ENCODE peak calls at places on chromosome X, in seven cellular contexts. One of them, this sample, is unnamed.
A peak's percentile ranks its signal among the peaks of the same experiment; 100 is the strongest.

GRCh38 chrX:7164174-7164573 is 16.2 kb upstream of the PUDP start:
- DNase-seq in neural progenitor cell: no peak
- DNase-seq in endodermal cell: no peak
- DNase-seq in cardiac muscle cell: no peak
- DNase-seq in cardiac fibroblast: no peak
- DNase-seq in fibroblast of mammary gland: no peak
- DNase-seq in brain microvascular endothelial cell: no peak
- DNase-seq in this sample: no peak

GRCh38 chrX:120791013-120791643 is 84.5 kb downstream of the CT47B1 start:
- DNase-seq in endodermal cell: no peak
- DNase-seq in fibroblast of mammary gland: peak; percentile 87
- DNase-seq in cardiac muscle cell: peak; percentile 77
- DNase-seq in cardiac fibroblast: peak; percentile 80
- DNase-seq in brain microvascular endothelial cell: peak; percentile 60
- DNase-seq in neural progenitor cell: no peak
- DNase-seq in this sample: peak; percentile 13

GRCh38 chrX:45824471-45824870 is 623.8 kb upstream of the DIPK2B start:
- DNase-seq in cardiac fibroblast: peak; percentile 91
- DNase-seq in endodermal cell: peak; percentile 75
- DNase-seq in brain microvascular endothelial cell: peak; percentile 91
- DNase-seq in fibroblast of mammary gland: peak; percentile 95
- DNase-seq in cardiac muscle cell: peak; percentile 92
- DNase-seq in neural progenitor cell: peak; percentile 30
- DNase-seq in this sample: peak; percentile 53

GRCh38 chrX:139246295-139246694 is 284.2 kb upstream of the F9 start:
- DNase-seq in endodermal cell: no peak
- DNase-seq in neural progenitor cell: no peak
- DNase-seq in fibroblast of mammary gland: no peak
- DNase-seq in brain microvascular endothelial cell: no peak
- DNase-seq in cardiac fibroblast: no peak
- DNase-seq in cardiac muscle cell: no peak
- DNase-seq in this sample: no peak

GRCh38 chrX:80489166-80489565 is 68.9 kb downstream of the TENT5D start:
- DNase-seq in brain microvascular endothelial cell: no peak
- DNase-seq in cardiac fibroblast: no peak
- DNase-seq in fibroblast of mammary gland: no peak
- DNase-seq in cardiac muscle cell: no peak
- DNase-seq in endodermal cell: no peak
- DNase-seq in neural progenitor cell: no peak
- DNase-seq in this sample: no peak

GRCh38 chrX:41589634-41590270 is 99.0 kb upstream of the GPR34 start:
- DNase-seq in cardiac fibroblast: peak; percentile 58
- DNase-seq in fibroblast of mammary gland: peak; percentile 12
- DNase-seq in neural progenitor cell: no peak
- DNase-seq in cardiac muscle cell: peak; percentile 57
- DNase-seq in endodermal cell: no peak
- DNase-seq in brain microvascular endothelial cell: peak; percentile 7
- DNase-seq in this sample: no peak

GRCh38 chrX:1261285-1261684 is 7.3 kb upstream of the CSF2RA start:
- DNase-seq in cardiac fibroblast: no peak
- DNase-seq in cardiac muscle cell: no peak
- DNase-seq in neural progenitor cell: peak; percentile 86
- DNase-seq in brain microvascular endothelial cell: no peak
- DNase-seq in fibroblast of mammary gland: no peak
- DNase-seq in endodermal cell: peak; percentile 63
- DNase-seq in this sample: no peak

GRCh38 chrX:69603566-69604194 is 12.2 kb upstream of the EDA start:
- DNase-seq in fibroblast of mammary gland: peak; percentile 33
- DNase-seq in brain microvascular endothelial cell: no peak
- DNase-seq in neural progenitor cell: peak; percentile 51
- DNase-seq in endodermal cell: peak; percentile 47
- DNase-seq in cardiac muscle cell: peak; percentile 70
- DNase-seq in cardiac fibroblast: peak; percentile 58
- DNase-seq in this sample: no peak

GRCh38 chrX:150162141-150162540 is 201.0 kb upstream of the MAMLD1 start:
- DNase-seq in brain microvascular endothelial cell: no peak
- DNase-seq in endodermal cell: peak; percentile 18
- DNase-seq in neural progenitor cell: no peak
- DNase-seq in fibroblast of mammary gland: peak; percentile 31
- DNase-seq in cardiac fibroblast: no peak
- DNase-seq in cardiac muscle cell: no peak
- DNase-seq in this sample: no peak

GRCh38 chrX:9952313-9952712 is 14.8 kb upstream of the CLDN34 start:
- DNase-seq in cardiac fibroblast: no peak
- DNase-seq in neural progenitor cell: no peak
- DNase-seq in fibroblast of mammary gland: no peak
- DNase-seq in brain microvascular endothelial cell: no peak
- DNase-seq in cardiac muscle cell: no peak
- DNase-seq in endodermal cell: no peak
- DNase-seq in this sample: no peak

GRCh38 chrX:129979207-129979920 is 3.1 kb upstream of the BCORL1 start:
- DNase-seq in brain microvascular endothelial cell: no peak
- DNase-seq in neural progenitor cell: peak; percentile 51
- DNase-seq in cardiac muscle cell: no peak
- DNase-seq in fibroblast of mammary gland: no peak
- DNase-seq in cardiac fibroblast: no peak
- DNase-seq in endodermal cell: peak; percentile 60
- DNase-seq in this sample: no peak

GRCh38 chrX:130688360-130688759 is 214.6 kb downstream of the ENOX2 start:
- DNase-seq in brain microvascular endothelial cell: no peak
- DNase-seq in cardiac muscle cell: no peak
- DNase-seq in cardiac fibroblast: no peak
- DNase-seq in fibroblast of mammary gland: no peak
- DNase-seq in endodermal cell: no peak
- DNase-seq in neural progenitor cell: no peak
- DNase-seq in this sample: no peak

DNA sequence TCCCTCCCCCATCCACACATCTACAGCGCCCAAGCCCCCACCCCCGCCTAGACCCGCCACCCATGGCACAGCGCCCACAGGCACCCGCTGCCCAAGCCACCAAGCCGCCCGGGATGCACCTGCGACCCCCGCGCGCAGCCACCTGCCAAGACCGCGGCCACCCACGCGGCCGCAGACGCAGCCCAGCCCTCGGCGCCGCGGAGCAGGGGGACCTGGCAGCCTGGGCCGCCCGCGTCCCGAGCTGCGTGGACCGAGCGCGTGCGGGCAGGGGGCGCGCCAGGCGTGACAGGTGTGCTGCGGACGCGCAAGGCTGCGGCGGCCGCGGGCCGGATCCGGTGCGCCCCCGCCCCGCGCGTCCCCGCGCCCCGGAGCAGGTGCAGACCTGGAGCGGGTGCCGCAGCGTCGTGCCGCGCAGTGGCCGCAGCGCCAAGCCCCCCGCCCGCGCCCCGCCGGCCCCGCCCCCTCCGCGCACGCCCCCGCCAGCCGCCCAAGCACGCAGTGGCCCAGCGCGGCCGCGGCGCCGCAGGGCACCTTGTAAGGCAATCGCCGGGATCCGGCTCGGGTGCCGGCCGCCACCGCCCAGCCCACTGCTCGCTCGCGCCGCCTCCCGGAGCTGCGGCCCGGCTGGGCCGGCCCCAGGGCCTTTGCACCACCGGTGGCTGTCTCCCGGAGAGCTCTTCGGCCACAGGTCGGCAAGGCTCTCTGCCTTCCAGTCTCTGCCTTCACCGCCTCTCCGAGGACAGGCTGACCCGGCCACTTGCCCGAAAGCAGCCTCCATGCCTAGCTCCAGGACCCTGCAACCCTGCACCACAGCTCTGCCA is at the start of gene PNCK:
- DNase-seq in brain microvascular endothelial cell: no peak
- DNase-seq in cardiac fibroblast: no peak
- DNase-seq in endodermal cell: peak; percentile 59
- DNase-seq in neural progenitor cell: peak; percentile 67
- DNase-seq in fibroblast of mammary gland: no peak
- DNase-seq in cardiac muscle cell: no peak
- DNase-seq in this sample: no peak
- H3K4me3 ChIP-seq in brain microvascular endothelial cell: no peak within 1 kb of the TSS
- H3K4me3 ChIP-seq in cardiac fibroblast: no peak within 1 kb of the TSS
- H3K4me3 ChIP-seq in endodermal cell: no peak within 1 kb of the TSS
- H3K4me3 ChIP-seq in neural progenitor cell: peak within 1 kb of the TSS; percentile 33
- H3K4me3 ChIP-seq in fibroblast of mammary gland: no peak within 1 kb of the TSS
- H3K4me3 ChIP-seq in cardiac muscle cell: no peak within 1 kb of the TSS
- H3K4me3 ChIP-seq in this sample: no peak within 1 kb of the TSS

GRCh38 chrX:140507223-140507981 is 2.5 kb upstream of the SOX3 start:
- DNase-seq in brain microvascular endothelial cell: no peak
- DNase-seq in cardiac fibroblast: no peak
- DNase-seq in endodermal cell: peak; percentile 46
- DNase-seq in neural progenitor cell: peak; percentile 44
- DNase-seq in cardiac muscle cell: no peak
- DNase-seq in fibroblast of mammary gland: no peak
- DNase-seq in this sample: no peak
- H3K4me3 ChIP-seq in brain microvascular endothelial cell: no peak overlapping the region
- H3K4me3 ChIP-seq in cardiac fibroblast: no peak overlapping the region
- H3K4me3 ChIP-seq in endodermal cell: peak overlapping the region; percentile 58
- H3K4me3 ChIP-seq in neural progenitor cell: peak overlapping the region; percentile 78
- H3K4me3 ChIP-seq in cardiac muscle cell: no peak overlapping the region
- H3K4me3 ChIP-seq in fibroblast of mammary gland: no peak overlapping the region
- H3K4me3 ChIP-seq in this sample: no peak overlapping the region

DNA sequence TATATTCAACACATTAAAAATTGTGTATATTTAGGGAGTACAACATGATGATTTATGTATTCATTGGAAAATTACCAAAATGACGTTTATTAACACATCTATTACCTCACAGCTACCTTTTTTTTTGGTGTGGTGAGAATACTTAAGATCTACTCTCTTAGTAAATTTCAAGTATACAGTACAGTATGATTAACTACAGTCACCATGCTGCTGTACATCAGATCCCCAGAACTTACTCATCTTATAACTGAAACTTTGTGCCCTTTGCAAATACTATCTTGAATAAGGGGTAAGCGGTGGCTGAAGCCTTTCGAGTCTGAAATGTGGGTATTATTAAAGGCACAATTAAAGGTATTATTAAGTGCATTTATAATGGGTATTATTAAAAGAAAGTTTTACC is 976 bp downstream of the PHKA1 start:
- DNase-seq in cardiac fibroblast: no peak
- DNase-seq in cardiac muscle cell: peak; percentile 1
- DNase-seq in fibroblast of mammary gland: peak; percentile 17
- DNase-seq in neural progenitor cell: no peak
- DNase-seq in endodermal cell: no peak
- DNase-seq in brain microvascular endothelial cell: no peak
- DNase-seq in this sample: no peak
- H3K4me3 ChIP-seq in cardiac fibroblast: peak overlapping the region; percentile 34
- H3K4me3 ChIP-seq in cardiac muscle cell: peak overlapping the region; percentile 33
- H3K4me3 ChIP-seq in fibroblast of mammary gland: peak overlapping the region; percentile 51
- H3K4me3 ChIP-seq in neural progenitor cell: peak overlapping the region; percentile 48
- H3K4me3 ChIP-seq in endodermal cell: peak overlapping the region; percentile 78
- H3K4me3 ChIP-seq in brain microvascular endothelial cell: peak overlapping the region; percentile 58
- H3K4me3 ChIP-seq in this sample: peak overlapping the region; percentile 76

DNA sequence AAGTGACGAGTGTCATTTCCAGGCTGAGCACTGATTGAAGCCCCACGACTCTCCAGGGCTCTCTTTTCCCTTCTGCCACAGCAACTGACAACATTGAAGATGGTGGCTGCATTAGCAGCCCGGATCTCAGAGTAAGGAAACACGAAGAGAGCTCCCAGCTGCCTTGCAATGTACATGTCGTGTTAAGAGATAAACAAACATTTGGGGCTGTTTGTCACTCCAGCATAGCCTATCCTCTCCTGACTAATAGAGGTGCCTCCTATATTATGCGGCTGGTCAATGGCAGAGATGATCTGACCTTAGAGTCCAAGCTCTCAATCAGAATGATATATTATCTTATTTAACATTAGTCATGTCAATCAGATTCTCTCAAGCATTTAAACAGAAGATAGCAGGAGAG is 38.6 kb downstream of the ATXN3L start:
- DNase-seq in endodermal cell: no peak
- DNase-seq in fibroblast of mammary gland: no peak
- DNase-seq in neural progenitor cell: no peak
- DNase-seq in cardiac muscle cell: no peak
- DNase-seq in cardiac fibroblast: no peak
- DNase-seq in brain microvascular endothelial cell: no peak
- DNase-seq in this sample: no peak
- H3K4me3 ChIP-seq in endodermal cell: no peak overlapping the region
- H3K4me3 ChIP-seq in fibroblast of mammary gland: no peak overlapping the region
- H3K4me3 ChIP-seq in neural progenitor cell: no peak overlapping the region
- H3K4me3 ChIP-seq in cardiac muscle cell: no peak overlapping the region
- H3K4me3 ChIP-seq in cardiac fibroblast: no peak overlapping the region
- H3K4me3 ChIP-seq in brain microvascular endothelial cell: no peak overlapping the region
- H3K4me3 ChIP-seq in this sample: no peak overlapping the region

DNA sequence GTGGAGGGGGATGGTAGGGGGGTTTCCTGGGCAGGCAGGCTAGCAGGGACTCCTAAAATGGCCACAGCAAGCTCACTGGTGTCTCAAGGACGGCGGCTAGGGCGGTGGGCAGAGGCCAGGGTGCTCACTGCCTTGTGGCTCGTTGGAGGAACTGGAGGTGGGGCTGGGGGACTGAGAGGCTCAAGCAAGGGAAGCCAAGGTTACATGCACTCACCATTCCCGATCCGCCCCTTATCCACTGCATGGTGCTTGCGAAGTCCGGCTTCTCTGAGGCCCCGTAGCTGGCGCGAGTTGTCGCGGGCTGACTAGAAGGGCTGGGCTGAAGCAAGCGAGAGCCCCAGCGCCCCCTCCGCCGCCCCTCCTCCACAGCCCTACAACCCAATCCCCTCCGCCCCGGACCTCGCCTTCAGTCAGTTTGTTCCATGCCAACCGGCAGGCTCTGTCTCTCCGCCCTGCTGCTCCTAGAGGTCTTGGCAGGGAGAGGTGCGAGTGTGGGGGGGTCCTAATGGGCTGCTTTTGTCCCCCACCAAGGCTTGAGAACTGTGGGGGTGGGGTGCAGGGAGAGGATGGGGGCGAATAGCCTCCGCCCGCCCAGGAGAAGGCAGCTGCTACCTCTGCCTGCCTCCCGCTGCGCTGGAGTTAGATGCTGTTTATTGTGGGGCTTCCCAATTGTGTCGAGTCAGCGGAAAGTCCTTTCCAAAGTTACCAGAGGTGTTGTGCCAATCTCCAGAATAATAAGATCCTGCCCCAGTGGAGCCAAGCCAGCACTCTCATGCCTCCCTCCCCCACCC is at the start of gene ARHGEF9:
- DNase-seq in endodermal cell: peak; percentile 81
- DNase-seq in neural progenitor cell: peak; percentile 73
- DNase-seq in cardiac muscle cell: peak; percentile 8
- DNase-seq in cardiac fibroblast: peak; percentile 7
- DNase-seq in fibroblast of mammary gland: no peak
- DNase-seq in brain microvascular endothelial cell: no peak
- DNase-seq in this sample: no peak
- H3K4me3 ChIP-seq in endodermal cell: peak within 1 kb of the TSS; percentile 64
- H3K4me3 ChIP-seq in neural progenitor cell: peak within 1 kb of the TSS; percentile 51
- H3K4me3 ChIP-seq in cardiac muscle cell: peak within 1 kb of the TSS; percentile 41
- H3K4me3 ChIP-seq in cardiac fibroblast: peak within 1 kb of the TSS; percentile 25
- H3K4me3 ChIP-seq in fibroblast of mammary gland: peak within 1 kb of the TSS; percentile 20
- H3K4me3 ChIP-seq in brain microvascular endothelial cell: peak within 1 kb of the TSS; percentile 49
- H3K4me3 ChIP-seq in this sample: peak within 1 kb of the TSS; percentile 80

GRCh38 chrX:24023972-24024664 is 2.9 kb downstream of the KLHL15 start:
- DNase-seq in cardiac fibroblast: peak; percentile 7
- DNase-seq in fibroblast of mammary gland: peak; percentile 16
- DNase-seq in neural progenitor cell: peak; percentile 28
- DNase-seq in endodermal cell: no peak
- DNase-seq in brain microvascular endothelial cell: peak; percentile 6
- DNase-seq in cardiac muscle cell: peak; percentile 22
- DNase-seq in this sample: no peak
- H3K4me3 ChIP-seq in cardiac fibroblast: peak overlapping the region; percentile 53
- H3K4me3 ChIP-seq in fibroblast of mammary gland: peak overlapping the region; percentile 75
- H3K4me3 ChIP-seq in neural progenitor cell: peak overlapping the region; percentile 97
- H3K4me3 ChIP-seq in endodermal cell: peak overlapping the region; percentile 92
- H3K4me3 ChIP-seq in brain microvascular endothelial cell: peak overlapping the region; percentile 59
- H3K4me3 ChIP-seq in cardiac muscle cell: peak overlapping the region; percentile 73
- H3K4me3 ChIP-seq in this sample: peak overlapping the region; percentile 89

DNA sequence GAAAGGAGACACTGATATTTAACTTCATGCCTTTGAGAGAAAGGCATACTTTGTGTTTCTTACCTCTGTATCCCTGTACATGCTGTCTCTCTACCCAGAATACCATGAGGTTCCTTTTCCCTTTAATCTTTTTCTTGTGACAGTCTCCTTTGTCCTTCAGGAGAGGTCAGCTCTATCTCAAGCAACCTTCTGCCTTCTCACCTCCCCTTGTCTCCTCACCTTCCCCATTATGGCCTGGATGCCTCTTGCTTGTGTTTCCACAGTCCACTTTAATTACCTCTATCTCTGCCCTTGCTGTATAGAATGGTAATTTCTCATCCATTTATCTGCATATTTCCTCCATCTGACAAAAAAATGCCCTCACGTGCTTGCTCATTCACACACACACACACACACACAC is 28.4 kb downstream of the MSN start:
- DNase-seq in fibroblast of mammary gland: no peak
- DNase-seq in brain microvascular endothelial cell: no peak
- DNase-seq in neural progenitor cell: no peak
- DNase-seq in cardiac muscle cell: no peak
- DNase-seq in endodermal cell: no peak
- DNase-seq in cardiac fibroblast: no peak
- DNase-seq in this sample: no peak
- H3K4me3 ChIP-seq in fibroblast of mammary gland: no peak overlapping the region
- H3K4me3 ChIP-seq in brain microvascular endothelial cell: no peak overlapping the region
- H3K4me3 ChIP-seq in neural progenitor cell: no peak overlapping the region
- H3K4me3 ChIP-seq in cardiac muscle cell: no peak overlapping the region
- H3K4me3 ChIP-seq in endodermal cell: no peak overlapping the region
- H3K4me3 ChIP-seq in cardiac fibroblast: no peak overlapping the region
- H3K4me3 ChIP-seq in this sample: no peak overlapping the region

This sample was measured in thoracic aorta.